ENCODE peak calls at places on chromosome 21, in five cellular contexts. L is activated T-helper 9 cell treated with anti-CD3 and anti-CD28 coated beads, Interleukin-2, amount 50 U/mL, for 16 hours; X is heart left ventricle; N is progenitor cell of endocrine pancreas; S is body of pancreas. H is an unnamed sample.

GRCh38 chr21:46597031-46597430 is 7.9 kb downstream of the S100B start:
- DNase-seq in L (no peak), X (no peak), N (no peak), S (no peak), H (no peak)

GRCh38 chr21:15005391-15005790 is 59.4 kb downstream of the NRIP1 start:
- DNase-seq in L (no peak), X (peak), N (no peak), S (no peak), H (no peak)

GRCh38 chr21:32955307-32955937 is 70.3 kb upstream of the OLIG2 start:
- DNase-seq in L (no peak), X (no peak), N (no peak), S (no peak), H (no peak)

GRCh38 chr21:33360281-33360680 is 35.5 kb downstream of the IFNAR1 start:
- DNase-seq in L (no peak), X (no peak), N (no peak), S (no peak), H (no peak)

GRCh38 chr21:45551316-45551715 is 9.1 kb upstream of the SLC19A1 start:
- DNase-seq in L (no peak), X (no peak), N (no peak), S (no peak), H (no peak)

GRCh38 chr21:42039470-42039901 is 29.3 kb upstream of the ZBTB21 start:
- DNase-seq in L (no peak), X (no peak), N (no peak), S (peak), H (no peak)

GRCh38 chr21:14741237-14741636 is 195.1 kb upstream of the SAMSN1 start:
- DNase-seq in L (no peak), X (no peak), N (no peak), S (peak), H (peak)

GRCh38 chr21:42818328-42818749 is 61.0 kb downstream of the WDR4 start:
- DNase-seq in L (peak), X (peak), N (no peak), S (peak), H (peak)

GRCh38 chr21:33047231-33047630 is 21.5 kb downstream of the OLIG2 start:
- DNase-seq in L (no peak), X (no peak), N (no peak), S (no peak), H (no peak)

GRCh38 chr21:43331962-43332458 is 94.9 kb downstream of the SIK1 start:
- DNase-seq in L (no peak), X (peak), N (no peak), S (no peak), H (no peak)

GRCh38 chr21:46151989-46152938 is 3.1 kb downstream of the FTCD start:
- DNase-seq in L (no peak), X (peak), N (peak), S (peak), H (no peak)

GRCh38 chr21:15437873-15438272 is 291.9 kb upstream of the USP25 start:
- DNase-seq in L (no peak), X (no peak), N (no peak), S (no peak), H (no peak)

GRCh38 chr21:44442266-44443125 is 12.8 kb upstream of the LRRC3 start:
- DNase-seq in L (no peak), X (no peak), N (no peak), S (no peak), H (no peak)

GRCh38 chr21:18147678-18148077 is 97.0 kb upstream of the CHODL start:
- DNase-seq in L (no peak), X (no peak), N (no peak), S (no peak), H (no peak)

GRCh38 chr21:26846036-26846931 is 1.1 kb upstream of the ADAMTS1 start:
- DNase-seq in L (no peak), X (peak), N (peak), S (peak), H (peak)

GRCh38 chr21:31710586-31710985 is 21.3 kb downstream of the SCAF4 start:
- DNase-seq in L (no peak), X (no peak), N (no peak), S (no peak), H (no peak)

GRCh38 chr21:42534901-42535378 is 21.3 kb downstream of the SLC37A1 start:
- DNase-seq in L (no peak), X (no peak), N (no peak), S (no peak), H (peak)

GRCh38 chr21:38825269-38825668 is 19.5 kb downstream of the ETS2 start:
- DNase-seq in L (no peak), X (no peak), N (no peak), S (no peak), H (peak)

GRCh38 chr21:14926186-14926585 is 138.6 kb downstream of the NRIP1 start:
- DNase-seq in L (no peak), X (no peak), N (no peak), S (no peak), H (no peak)

GRCh38 chr21:14943636-14944035 is 121.2 kb downstream of the NRIP1 start:
- DNase-seq in L (no peak), X (no peak), N (no peak), S (no peak), H (no peak)

GRCh38 chr21:34983680-34984086 is 65.4 kb downstream of the RUNX1 start:
- DNase-seq in L (peak), X (no peak), N (no peak), S (no peak), H (no peak)

GRCh38 chr21:38323721-38324591 is 67.2 kb downstream of the KCNJ15 start:
- DNase-seq in L (no peak), X (no peak), N (no peak), S (no peak), H (no peak)

GRCh38 chr21:31557956-31558838 is 101.3 kb upstream of the SOD1 start:
- DNase-seq in L (peak), X (no peak), N (peak), S (peak), H (peak)

GRCh38 chr21:36320421-36321324 is 676 bp downstream of the MORC3 start:
- DNase-seq in L (no peak), X (peak), N (peak), S (peak), H (peak)

GRCh38 chr21:25999935-26000582 is 170.5 kb downstream of the APP start:
- DNase-seq in L (no peak), X (no peak), N (no peak), S (no peak), H (no peak)

GRCh38 chr21:44897326-44898010 is 23.2 kb downstream of the ITGB2 start:
- DNase-seq in L (no peak), X (peak), N (no peak), S (no peak), H (no peak)

GRCh38 chr21:26115346-26115745 is 55.2 kb downstream of the APP start:
- DNase-seq in L (no peak), X (no peak), N (no peak), S (peak), H (peak)

GRCh38 chr21:31731802-31732537 is at the start of gene SCAF4:
- DNase-seq in L (peak), X (peak), N (peak), S (peak), H (peak)

GRCh38 chr21:16851054-16851453 is 661.8 kb upstream of the CXADR start:
- DNase-seq in L (no peak), X (no peak), N (no peak), S (no peak), H (no peak)